ENCODE peak calls at places on chromosome X, in eight cellular contexts. V is tibial artery; J is stimulated activated CD8-positive, alpha-beta memory T cell treated with anti-CD3 and anti-CD28 coated beads, Interleukin-4, amount 100 ng/mL, for 24 hours; P is NCI-H1105 treated with DMSO at 0.1 percent for 48 hours; G is lower leg skin; N is NCI-H1436; Z is nephron progenitor cell; U is posterior cingulate gyrus. M is an unnamed sample.

GRCh38 chrX:1932231-1932630 is 317.4 kb downstream of the ASMT start:
- DNase-seq in V (no peak), J (no peak), P (no peak), G (no peak), N (no peak), Z (no peak), U (no peak), M (no peak)

GRCh38 chrX:115234220-115234557 is 293 bp upstream of the LRCH2 start:
- DNase-seq in V (no peak), J (no peak), P (no peak), G (no peak), N (no peak), Z (no peak), U (no peak), M (no peak)

GRCh38 chrX:42746606-42747005 is 31.4 kb downstream of the PPP1R2C start:
- DNase-seq in V (no peak), J (no peak), P (no peak), G (no peak), N (no peak), Z (no peak), U (no peak), M (no peak)

GRCh38 chrX:52923781-52924241 is 26.7 kb downstream of the FAM156B start:
- DNase-seq in V (peak; percentile 65), J (no peak), P (no peak), G (peak; percentile 71), N (no peak), Z (no peak), U (no peak), M (peak; percentile 32)

GRCh38 chrX:153569475-153569874 is 29.5 kb downstream of the CCNQ start:
- DNase-seq in V (no peak), J (no peak), P (no peak), G (no peak), N (no peak), Z (no peak), U (no peak), M (no peak)

GRCh38 chrX:131827935-131828334 is 195.2 kb upstream of the STK26 start:
- DNase-seq in V (no peak), J (no peak), P (peak; percentile 65), G (no peak), N (peak; percentile 6), Z (peak; percentile 26), U (no peak), M (no peak)

GRCh38 chrX:14964500-14964899 is 91.3 kb downstream of the MOSPD2 start:
- DNase-seq in V (no peak), J (no peak), P (no peak), G (no peak), N (no peak), Z (no peak), U (no peak), M (no peak)

GRCh38 chrX:2897311-2897689 is 31.8 kb downstream of the ARSD start:
- DNase-seq in V (no peak), J (no peak), P (no peak), G (peak; percentile 71), N (no peak), Z (no peak), U (no peak), M (no peak)

GRCh38 chrX:151753313-151754041 is 18.9 kb downstream of the CNGA2 start:
- DNase-seq in V (peak; percentile 68), J (no peak), P (peak; percentile 63), G (peak; percentile 86), N (peak; percentile 39), Z (peak; percentile 63), U (peak; percentile 51), M (peak; percentile 32)

GRCh38 chrX:47311857-47312774 is 58.3 kb upstream of the ZNF157 start:
- DNase-seq in V (no peak), J (peak; percentile 12), P (no peak), G (no peak), N (no peak), Z (peak; percentile 22), U (peak; percentile 16), M (no peak)

GRCh38 chrX:24479924-24480722 is 15.0 kb downstream of the PDK3 start:
- DNase-seq in V (no peak), J (peak; percentile 38), P (peak; percentile 73), G (no peak), N (peak; percentile 55), Z (no peak), U (no peak), M (no peak)

GRCh38 chrX:114611018-114611619 is 27.2 kb downstream of the HTR2C start:
- DNase-seq in V (no peak), J (no peak), P (peak; percentile 59), G (no peak), N (peak; percentile 12), Z (peak; percentile 56), U (no peak), M (no peak)

GRCh38 chrX:132651411-132652086 is 162.7 kb upstream of the MBNL3 start:
- DNase-seq in V (no peak), J (no peak), P (no peak), G (no peak), N (no peak), Z (no peak), U (peak; percentile 7), M (no peak)

GRCh38 chrX:65971151-65971550 is 68.7 kb downstream of the VSIG4 start:
- DNase-seq in V (no peak), J (no peak), P (no peak), G (no peak), N (no peak), Z (no peak), U (no peak), M (no peak)

GRCh38 chrX:44570524-44570923 is 27.9 kb upstream of the FUNDC1 start:
- DNase-seq in V (no peak), J (no peak), P (no peak), G (no peak), N (no peak), Z (no peak), U (no peak), M (no peak)

GRCh38 chrX:34275710-34276109 is 143.6 kb upstream of the FAM47A start:
- DNase-seq in V (no peak), J (no peak), P (no peak), G (no peak), N (peak; percentile 1), Z (no peak), U (no peak), M (no peak)

GRCh38 chrX:56793533-56794320 is 64.7 kb downstream of the NBDY start:
- DNase-seq in V (no peak), J (no peak), P (no peak), G (no peak), N (no peak), Z (no peak), U (no peak), M (no peak)

GRCh38 chrX:9905721-9906120 is 61.4 kb upstream of the CLDN34 start:
- DNase-seq in V (no peak), J (no peak), P (no peak), G (no peak), N (no peak), Z (no peak), U (no peak), M (no peak)

GRCh38 chrX:50711907-50712306 is 102.1 kb downstream of the SHROOM4 start:
- DNase-seq in V (no peak), J (no peak), P (no peak), G (no peak), N (no peak), Z (no peak), U (no peak), M (no peak)

GRCh38 chrX:118632862-118633261 is 94.5 kb upstream of the IL13RA1 start:
- DNase-seq in V (no peak), J (no peak), P (no peak), G (no peak), N (no peak), Z (no peak), U (no peak), M (no peak)

GRCh38 chrX:75156537-75156945 is 458 bp upstream of the ABCB7 start:
- DNase-seq in V (no peak), J (no peak), P (no peak), G (no peak), N (no peak), Z (no peak), U (no peak), M (no peak)

GRCh38 chrX:139823806-139824205 is 109.0 kb downstream of the ATP11C start:
- DNase-seq in V (peak; percentile 68), J (no peak), P (no peak), G (no peak), N (no peak), Z (no peak), U (no peak), M (no peak)

GRCh38 chrX:12975999-12976558 is 1.2 kb downstream of the TMSB4X start:
- DNase-seq in V (peak; percentile 63), J (no peak), P (peak; percentile 45), G (no peak), N (no peak), Z (peak; percentile 56), U (no peak), M (peak; percentile 37)

GRCh38 chrX:136659174-136659573 is 11.2 kb downstream of the CD40LG start:
- DNase-seq in V (no peak), J (no peak), P (no peak), G (no peak), N (no peak), Z (no peak), U (no peak), M (no peak)

GRCh38 chrX:130055899-130056298 is 54.4 kb downstream of the ELF4 start:
- DNase-seq in V (no peak), J (no peak), P (no peak), G (no peak), N (no peak), Z (no peak), U (no peak), M (no peak)

GRCh38 chrX:153621949-153622598 is 23.1 kb upstream of the CCNQ start:
- DNase-seq in V (no peak), J (no peak), P (no peak), G (no peak), N (no peak), Z (no peak), U (no peak), M (no peak)

GRCh38 chrX:118807151-118808017 is 16.2 kb upstream of the ZCCHC12 start:
- DNase-seq in V (peak; percentile 68), J (peak; percentile 13), P (peak; percentile 58), G (no peak), N (peak; percentile 60), Z (peak; percentile 42), U (peak; percentile 21), M (peak; percentile 14)

GRCh38 chrX:9133426-9133825 is 99.5 kb upstream of the FAM9B start:
- DNase-seq in V (no peak), J (no peak), P (no peak), G (no peak), N (no peak), Z (no peak), U (no peak), M (no peak)

M was measured in left ventricle myocardium inferior.